ENCODE peak calls at places on chromosome 1, in nine cellular contexts. One of them, this sample, is unnamed.

GRCh38 chr1:23524716-23525401 is 6.2 kb downstream of the E2F2 start:
- DNase-seq in glutamatergic neuron: no peak
- DNase-seq in iPS-NIHi11: no peak
- DNase-seq in GM23338: no peak
- DNase-seq in upper lobe of right lung: no peak
- DNase-seq in stimulated activated CD4-positive, alpha-beta T cell treated with anti-CD3 and anti-CD28 coated beads, TNF-alpha, amount 100 ng/mL, for 4 hours: no peak
- DNase-seq in HTR-8/SVneo: no peak
- DNase-seq in iris pigment epithelial cell: no peak
- DNase-seq in spleen: peak; percentile 87
- DNase-seq in this sample: no peak

GRCh38 chr1:55611123-55611522 is 396.0 kb upstream of the USP24 start:
- DNase-seq in glutamatergic neuron: no peak
- DNase-seq in iPS-NIHi11: no peak
- DNase-seq in GM23338: no peak
- DNase-seq in upper lobe of right lung: no peak
- DNase-seq in stimulated activated CD4-positive, alpha-beta T cell treated with anti-CD3 and anti-CD28 coated beads, TNF-alpha, amount 100 ng/mL, for 4 hours: no peak
- DNase-seq in HTR-8/SVneo: no peak
- DNase-seq in iris pigment epithelial cell: peak; percentile 40
- DNase-seq in spleen: no peak
- DNase-seq in this sample: peak; percentile 14

GRCh38 chr1:236140705-236141446 is 1.5 kb upstream of the GPR137B start:
- DNase-seq in glutamatergic neuron: no peak
- DNase-seq in iPS-NIHi11: no peak
- DNase-seq in GM23338: peak; percentile 27
- DNase-seq in upper lobe of right lung: no peak
- DNase-seq in stimulated activated CD4-positive, alpha-beta T cell treated with anti-CD3 and anti-CD28 coated beads, TNF-alpha, amount 100 ng/mL, for 4 hours: no peak
- DNase-seq in HTR-8/SVneo: no peak
- DNase-seq in iris pigment epithelial cell: no peak
- DNase-seq in spleen: no peak
- DNase-seq in this sample: no peak

GRCh38 chr1:155208656-155209372 is at the start of gene MTX1:
- DNase-seq in glutamatergic neuron: peak; percentile 95
- DNase-seq in iPS-NIHi11: peak; percentile 88
- DNase-seq in GM23338: peak; percentile 96
- DNase-seq in upper lobe of right lung: peak; percentile 94
- DNase-seq in stimulated activated CD4-positive, alpha-beta T cell treated with anti-CD3 and anti-CD28 coated beads, TNF-alpha, amount 100 ng/mL, for 4 hours: peak; percentile 77
- DNase-seq in HTR-8/SVneo: peak; percentile 75
- DNase-seq in iris pigment epithelial cell: peak; percentile 83
- DNase-seq in spleen: peak; percentile 97
- DNase-seq in this sample: peak; percentile 89

GRCh38 chr1:225517697-225518096 is 89.9 kb upstream of the LBR start:
- DNase-seq in glutamatergic neuron: no peak
- DNase-seq in iPS-NIHi11: no peak
- DNase-seq in GM23338: no peak
- DNase-seq in upper lobe of right lung: no peak
- DNase-seq in stimulated activated CD4-positive, alpha-beta T cell treated with anti-CD3 and anti-CD28 coated beads, TNF-alpha, amount 100 ng/mL, for 4 hours: no peak
- DNase-seq in HTR-8/SVneo: no peak
- DNase-seq in iris pigment epithelial cell: no peak
- DNase-seq in spleen: no peak
- DNase-seq in this sample: no peak

GRCh38 chr1:25519624-25520023 is 23.8 kb upstream of the LDLRAP1 start:
- DNase-seq in glutamatergic neuron: no peak
- DNase-seq in iPS-NIHi11: no peak
- DNase-seq in GM23338: no peak
- DNase-seq in upper lobe of right lung: no peak
- DNase-seq in stimulated activated CD4-positive, alpha-beta T cell treated with anti-CD3 and anti-CD28 coated beads, TNF-alpha, amount 100 ng/mL, for 4 hours: no peak
- DNase-seq in HTR-8/SVneo: no peak
- DNase-seq in iris pigment epithelial cell: peak; percentile 90
- DNase-seq in spleen: no peak
- DNase-seq in this sample: peak; percentile 84

GRCh38 chr1:226248091-226248490 is 24.6 kb downstream of the MIXL1 start:
- DNase-seq in glutamatergic neuron: no peak
- DNase-seq in iPS-NIHi11: no peak
- DNase-seq in GM23338: no peak
- DNase-seq in upper lobe of right lung: no peak
- DNase-seq in stimulated activated CD4-positive, alpha-beta T cell treated with anti-CD3 and anti-CD28 coated beads, TNF-alpha, amount 100 ng/mL, for 4 hours: no peak
- DNase-seq in HTR-8/SVneo: no peak
- DNase-seq in iris pigment epithelial cell: peak; percentile 67
- DNase-seq in spleen: no peak
- DNase-seq in this sample: no peak

GRCh38 chr1:190084552-190084951 is 393.1 kb downstream of the BRINP3 start:
- DNase-seq in glutamatergic neuron: peak; percentile 47
- DNase-seq in iPS-NIHi11: peak; percentile 45
- DNase-seq in GM23338: peak; percentile 90
- DNase-seq in upper lobe of right lung: no peak
- DNase-seq in stimulated activated CD4-positive, alpha-beta T cell treated with anti-CD3 and anti-CD28 coated beads, TNF-alpha, amount 100 ng/mL, for 4 hours: no peak
- DNase-seq in HTR-8/SVneo: no peak
- DNase-seq in iris pigment epithelial cell: no peak
- DNase-seq in spleen: no peak
- DNase-seq in this sample: no peak

GRCh38 chr1:33307494-33307864 is 13.4 kb downstream of the A3GALT2 start:
- DNase-seq in glutamatergic neuron: no peak
- DNase-seq in iPS-NIHi11: no peak
- DNase-seq in GM23338: no peak
- DNase-seq in upper lobe of right lung: no peak
- DNase-seq in stimulated activated CD4-positive, alpha-beta T cell treated with anti-CD3 and anti-CD28 coated beads, TNF-alpha, amount 100 ng/mL, for 4 hours: no peak
- DNase-seq in HTR-8/SVneo: no peak
- DNase-seq in iris pigment epithelial cell: no peak
- DNase-seq in spleen: no peak
- DNase-seq in this sample: no peak

GRCh38 chr1:56077223-56077622 is 502.1 kb downstream of the PLPP3 start:
- DNase-seq in glutamatergic neuron: no peak
- DNase-seq in iPS-NIHi11: no peak
- DNase-seq in GM23338: no peak
- DNase-seq in upper lobe of right lung: no peak
- DNase-seq in stimulated activated CD4-positive, alpha-beta T cell treated with anti-CD3 and anti-CD28 coated beads, TNF-alpha, amount 100 ng/mL, for 4 hours: no peak
- DNase-seq in HTR-8/SVneo: no peak
- DNase-seq in iris pigment epithelial cell: no peak
- DNase-seq in spleen: no peak
- DNase-seq in this sample: no peak

GRCh38 chr1:97138515-97139032 is 417.0 kb downstream of the PTBP2 start:
- DNase-seq in glutamatergic neuron: no peak
- DNase-seq in iPS-NIHi11: no peak
- DNase-seq in GM23338: no peak
- DNase-seq in upper lobe of right lung: no peak
- DNase-seq in stimulated activated CD4-positive, alpha-beta T cell treated with anti-CD3 and anti-CD28 coated beads, TNF-alpha, amount 100 ng/mL, for 4 hours: no peak
- DNase-seq in HTR-8/SVneo: no peak
- DNase-seq in iris pigment epithelial cell: no peak
- DNase-seq in spleen: no peak
- DNase-seq in this sample: no peak

GRCh38 chr1:200867018-200867811 is 5.6 kb upstream of the GPR25 start:
- DNase-seq in glutamatergic neuron: no peak
- DNase-seq in iPS-NIHi11: no peak
- DNase-seq in GM23338: no peak
- DNase-seq in upper lobe of right lung: no peak
- DNase-seq in stimulated activated CD4-positive, alpha-beta T cell treated with anti-CD3 and anti-CD28 coated beads, TNF-alpha, amount 100 ng/mL, for 4 hours: no peak
- DNase-seq in HTR-8/SVneo: no peak
- DNase-seq in iris pigment epithelial cell: peak; percentile 69
- DNase-seq in spleen: no peak
- DNase-seq in this sample: peak; percentile 51

GRCh38 chr1:181089017-181089776 is 697 bp downstream of the IER5 start:
- DNase-seq in glutamatergic neuron: peak; percentile 60
- DNase-seq in iPS-NIHi11: peak; percentile 38
- DNase-seq in GM23338: peak; percentile 53
- DNase-seq in upper lobe of right lung: peak; percentile 80
- DNase-seq in stimulated activated CD4-positive, alpha-beta T cell treated with anti-CD3 and anti-CD28 coated beads, TNF-alpha, amount 100 ng/mL, for 4 hours: no peak
- DNase-seq in HTR-8/SVneo: no peak
- DNase-seq in iris pigment epithelial cell: no peak
- DNase-seq in spleen: peak; percentile 92
- DNase-seq in this sample: peak; percentile 53

GRCh38 chr1:236914375-236914774 is 89.9 kb downstream of the MT1HL1 start:
- DNase-seq in glutamatergic neuron: no peak
- DNase-seq in iPS-NIHi11: no peak
- DNase-seq in GM23338: no peak
- DNase-seq in upper lobe of right lung: no peak
- DNase-seq in stimulated activated CD4-positive, alpha-beta T cell treated with anti-CD3 and anti-CD28 coated beads, TNF-alpha, amount 100 ng/mL, for 4 hours: no peak
- DNase-seq in HTR-8/SVneo: no peak
- DNase-seq in iris pigment epithelial cell: no peak
- DNase-seq in spleen: no peak
- DNase-seq in this sample: no peak

GRCh38 chr1:12163210-12163609 is 3.6 kb upstream of the TNFRSF1B start:
- DNase-seq in glutamatergic neuron: no peak
- DNase-seq in iPS-NIHi11: no peak
- DNase-seq in GM23338: no peak
- DNase-seq in upper lobe of right lung: no peak
- DNase-seq in stimulated activated CD4-positive, alpha-beta T cell treated with anti-CD3 and anti-CD28 coated beads, TNF-alpha, amount 100 ng/mL, for 4 hours: no peak
- DNase-seq in HTR-8/SVneo: no peak
- DNase-seq in iris pigment epithelial cell: no peak
- DNase-seq in spleen: no peak
- DNase-seq in this sample: no peak

GRCh38 chr1:147504801-147505303 is 36.4 kb upstream of the BCL9 start:
- DNase-seq in glutamatergic neuron: peak; percentile 53
- DNase-seq in iPS-NIHi11: peak; percentile 89
- DNase-seq in GM23338: peak; percentile 95
- DNase-seq in upper lobe of right lung: no peak
- DNase-seq in stimulated activated CD4-positive, alpha-beta T cell treated with anti-CD3 and anti-CD28 coated beads, TNF-alpha, amount 100 ng/mL, for 4 hours: no peak
- DNase-seq in HTR-8/SVneo: peak; percentile 21
- DNase-seq in iris pigment epithelial cell: peak; percentile 57
- DNase-seq in spleen: no peak
- DNase-seq in this sample: peak; percentile 68

GRCh38 chr1:7553042-7553690 is 217.9 kb upstream of the VAMP3 start:
- DNase-seq in glutamatergic neuron: peak; percentile 10
- DNase-seq in iPS-NIHi11: no peak
- DNase-seq in GM23338: peak; percentile 11
- DNase-seq in upper lobe of right lung: peak; percentile 48
- DNase-seq in stimulated activated CD4-positive, alpha-beta T cell treated with anti-CD3 and anti-CD28 coated beads, TNF-alpha, amount 100 ng/mL, for 4 hours: no peak
- DNase-seq in HTR-8/SVneo: no peak
- DNase-seq in iris pigment epithelial cell: no peak
- DNase-seq in spleen: peak; percentile 21
- DNase-seq in this sample: no peak

GRCh38 chr1:108852141-108852540 is 4.8 kb downstream of the AKNAD1 start:
- DNase-seq in glutamatergic neuron: no peak
- DNase-seq in iPS-NIHi11: no peak
- DNase-seq in GM23338: no peak
- DNase-seq in upper lobe of right lung: no peak
- DNase-seq in stimulated activated CD4-positive, alpha-beta T cell treated with anti-CD3 and anti-CD28 coated beads, TNF-alpha, amount 100 ng/mL, for 4 hours: no peak
- DNase-seq in HTR-8/SVneo: no peak
- DNase-seq in iris pigment epithelial cell: peak; percentile 80
- DNase-seq in spleen: no peak
- DNase-seq in this sample: no peak

GRCh38 chr1:39635205-39635870 is 4.1 kb downstream of the HEYL start:
- DNase-seq in glutamatergic neuron: no peak
- DNase-seq in iPS-NIHi11: no peak
- DNase-seq in GM23338: peak; percentile 37
- DNase-seq in upper lobe of right lung: no peak
- DNase-seq in stimulated activated CD4-positive, alpha-beta T cell treated with anti-CD3 and anti-CD28 coated beads, TNF-alpha, amount 100 ng/mL, for 4 hours: no peak
- DNase-seq in HTR-8/SVneo: no peak
- DNase-seq in iris pigment epithelial cell: no peak
- DNase-seq in spleen: no peak
- DNase-seq in this sample: no peak

GRCh38 chr1:38327559-38327973 is 281.0 kb upstream of the POU3F1 start:
- DNase-seq in glutamatergic neuron: no peak
- DNase-seq in iPS-NIHi11: no peak
- DNase-seq in GM23338: no peak
- DNase-seq in upper lobe of right lung: no peak
- DNase-seq in stimulated activated CD4-positive, alpha-beta T cell treated with anti-CD3 and anti-CD28 coated beads, TNF-alpha, amount 100 ng/mL, for 4 hours: no peak
- DNase-seq in HTR-8/SVneo: no peak
- DNase-seq in iris pigment epithelial cell: no peak
- DNase-seq in spleen: no peak
- DNase-seq in this sample: no peak

GRCh38 chr1:111593403-111594127 is 26.0 kb upstream of the RAP1A start:
- DNase-seq in glutamatergic neuron: no peak
- DNase-seq in iPS-NIHi11: no peak
- DNase-seq in GM23338: no peak
- DNase-seq in upper lobe of right lung: no peak
- DNase-seq in stimulated activated CD4-positive, alpha-beta T cell treated with anti-CD3 and anti-CD28 coated beads, TNF-alpha, amount 100 ng/mL, for 4 hours: no peak
- DNase-seq in HTR-8/SVneo: no peak
- DNase-seq in iris pigment epithelial cell: no peak
- DNase-seq in spleen: no peak
- DNase-seq in this sample: no peak

GRCh38 chr1:64745181-64745985 is 508 bp downstream of the RAVER2 start:
- DNase-seq in glutamatergic neuron: no peak
- DNase-seq in iPS-NIHi11: peak; percentile 15
- DNase-seq in GM23338: peak; percentile 49
- DNase-seq in upper lobe of right lung: peak; percentile 64
- DNase-seq in stimulated activated CD4-positive, alpha-beta T cell treated with anti-CD3 and anti-CD28 coated beads, TNF-alpha, amount 100 ng/mL, for 4 hours: no peak
- DNase-seq in HTR-8/SVneo: peak; percentile 3
- DNase-seq in iris pigment epithelial cell: peak; percentile 65
- DNase-seq in spleen: peak; percentile 80
- DNase-seq in this sample: peak; percentile 55

GRCh38 chr1:206477581-206478380 is 7.5 kb downstream of the IKBKE start:
- DNase-seq in glutamatergic neuron: no peak
- DNase-seq in iPS-NIHi11: no peak
- DNase-seq in GM23338: no peak
- DNase-seq in upper lobe of right lung: no peak
- DNase-seq in stimulated activated CD4-positive, alpha-beta T cell treated with anti-CD3 and anti-CD28 coated beads, TNF-alpha, amount 100 ng/mL, for 4 hours: no peak
- DNase-seq in HTR-8/SVneo: no peak
- DNase-seq in iris pigment epithelial cell: no peak
- DNase-seq in spleen: no peak
- DNase-seq in this sample: no peak

GRCh38 chr1:32759997-32760623 is 57.0 kb downstream of the YARS1 start:
- DNase-seq in glutamatergic neuron: peak; percentile 43
- DNase-seq in iPS-NIHi11: peak; percentile 88
- DNase-seq in GM23338: peak; percentile 98
- DNase-seq in upper lobe of right lung: peak; percentile 97
- DNase-seq in stimulated activated CD4-positive, alpha-beta T cell treated with anti-CD3 and anti-CD28 coated beads, TNF-alpha, amount 100 ng/mL, for 4 hours: no peak
- DNase-seq in HTR-8/SVneo: peak; percentile 90
- DNase-seq in iris pigment epithelial cell: peak; percentile 60
- DNase-seq in spleen: no peak
- DNase-seq in this sample: peak; percentile 49

GRCh38 chr1:236065509-236066005 is 667 bp upstream of the NID1 start:
- DNase-seq in glutamatergic neuron: no peak
- DNase-seq in iPS-NIHi11: peak; percentile 59
- DNase-seq in GM23338: peak; percentile 66
- DNase-seq in upper lobe of right lung: no peak
- DNase-seq in stimulated activated CD4-positive, alpha-beta T cell treated with anti-CD3 and anti-CD28 coated beads, TNF-alpha, amount 100 ng/mL, for 4 hours: no peak
- DNase-seq in HTR-8/SVneo: no peak
- DNase-seq in iris pigment epithelial cell: no peak
- DNase-seq in spleen: no peak
- DNase-seq in this sample: no peak

GRCh38 chr1:25501235-25502058 is 42.0 kb upstream of the LDLRAP1 start:
- DNase-seq in glutamatergic neuron: peak; percentile 54
- DNase-seq in iPS-NIHi11: peak; percentile 69
- DNase-seq in GM23338: peak; percentile 96
- DNase-seq in upper lobe of right lung: no peak
- DNase-seq in stimulated activated CD4-positive, alpha-beta T cell treated with anti-CD3 and anti-CD28 coated beads, TNF-alpha, amount 100 ng/mL, for 4 hours: no peak
- DNase-seq in HTR-8/SVneo: peak; percentile 23
- DNase-seq in iris pigment epithelial cell: peak; percentile 36
- DNase-seq in spleen: no peak
- DNase-seq in this sample: no peak

GRCh38 chr1:228344631-228345072 is 62.0 kb downstream of the TRIM11 start:
- DNase-seq in glutamatergic neuron: peak; percentile 9
- DNase-seq in iPS-NIHi11: no peak
- DNase-seq in GM23338: no peak
- DNase-seq in upper lobe of right lung: no peak
- DNase-seq in stimulated activated CD4-positive, alpha-beta T cell treated with anti-CD3 and anti-CD28 coated beads, TNF-alpha, amount 100 ng/mL, for 4 hours: no peak
- DNase-seq in HTR-8/SVneo: no peak
- DNase-seq in iris pigment epithelial cell: no peak
- DNase-seq in spleen: peak; percentile 66
- DNase-seq in this sample: no peak

GRCh38 chr1:15501208-15502032 is 22.6 kb downstream of the CASP9 start:
- DNase-seq in glutamatergic neuron: peak; percentile 89
- DNase-seq in iPS-NIHi11: peak; percentile 90
- DNase-seq in GM23338: peak; percentile 92
- DNase-seq in upper lobe of right lung: peak; percentile 73
- DNase-seq in stimulated activated CD4-positive, alpha-beta T cell treated with anti-CD3 and anti-CD28 coated beads, TNF-alpha, amount 100 ng/mL, for 4 hours: no peak
- DNase-seq in HTR-8/SVneo: peak; percentile 68
- DNase-seq in iris pigment epithelial cell: peak; percentile 47
- DNase-seq in spleen: peak; percentile 85
- DNase-seq in this sample: peak; percentile 44

GRCh38 chr1:193216920-193217319 is 30.5 kb upstream of the B3GALT2 start:
- DNase-seq in glutamatergic neuron: peak; percentile 63
- DNase-seq in iPS-NIHi11: peak; percentile 32
- DNase-seq in GM23338: peak; percentile 85
- DNase-seq in upper lobe of right lung: no peak
- DNase-seq in stimulated activated CD4-positive, alpha-beta T cell treated with anti-CD3 and anti-CD28 coated beads, TNF-alpha, amount 100 ng/mL, for 4 hours: no peak
- DNase-seq in HTR-8/SVneo: no peak
- DNase-seq in iris pigment epithelial cell: no peak
- DNase-seq in spleen: no peak
- DNase-seq in this sample: no peak

GRCh38 chr1:115251340-115251748 is 86.7 kb downstream of the NGF start:
- DNase-seq in glutamatergic neuron: no peak
- DNase-seq in iPS-NIHi11: no peak
- DNase-seq in GM23338: no peak
- DNase-seq in upper lobe of right lung: no peak
- DNase-seq in stimulated activated CD4-positive, alpha-beta T cell treated with anti-CD3 and anti-CD28 coated beads, TNF-alpha, amount 100 ng/mL, for 4 hours: no peak
- DNase-seq in HTR-8/SVneo: no peak
- DNase-seq in iris pigment epithelial cell: peak; percentile 52
- DNase-seq in spleen: no peak
- DNase-seq in this sample: peak; percentile 63

GRCh38 chr1:116368241-116368640 is 4.8 kb upstream of the ATP1A1 start:
- DNase-seq in glutamatergic neuron: no peak
- DNase-seq in iPS-NIHi11: no peak
- DNase-seq in GM23338: no peak
- DNase-seq in upper lobe of right lung: no peak
- DNase-seq in stimulated activated CD4-positive, alpha-beta T cell treated with anti-CD3 and anti-CD28 coated beads, TNF-alpha, amount 100 ng/mL, for 4 hours: no peak
- DNase-seq in HTR-8/SVneo: no peak
- DNase-seq in iris pigment epithelial cell: no peak
- DNase-seq in spleen: no peak
- DNase-seq in this sample: peak; percentile 32

This sample was measured in astrocyte of the spinal cord.